ENCODE peak calls at places on chromosomes 13 and 19, in eight cellular contexts. A is breast epithelium, S is Calu3, O is stomach, K is dorsolateral prefrontal cortex, Q is foreskin fibroblast, X is fibroblast of mammary gland, C is progenitor cell of endocrine pancreas. E is an unnamed sample.

GRCh38 chr13:106302011-106302410 is 233.5 kb downstream of the EFNB2 start:
- DNase-seq in Q (no peak), A (no peak), C (no peak), X (no peak), S (no peak), O (no peak), K (no peak), E (no peak)

GRCh38 chr13:50678464-50679162 is 164.9 kb downstream of the DLEU7 start:
- DNase-seq in Q (peak), C (no peak), O (no peak), A (no peak), X (peak), S (peak), K (no peak), E (no peak)

GRCh38 chr19:43738780-43739211 is 16.0 kb downstream of the SMG9 start:
- DNase-seq in O (peak), X (no peak), C (no peak), K (no peak), Q (no peak), S (no peak), A (no peak), E (no peak)

GRCh38 chr13:59413121-59413520 is 750.6 kb downstream of the DIAPH3 start:
- DNase-seq in O (no peak), K (no peak), A (no peak), Q (no peak), X (no peak), S (peak), C (no peak), E (no peak)

GRCh38 chr19:45676851-45677263 is 8.8 kb downstream of the GIPR start:
- DNase-seq in A (peak), Q (no peak), X (no peak), O (peak), C (no peak), S (peak), K (no peak), E (no peak)

GRCh38 chr19:46529622-46530451 is 34.2 kb upstream of the PNMA8B start:
- DNase-seq in C (peak), S (peak), O (peak), A (peak), Q (peak), X (peak), K (peak), E (peak)

GRCh38 chr13:51269039-51269438 is 46.8 kb downstream of the FAM124A start:
- DNase-seq in S (no peak), Q (peak), C (no peak), O (no peak), K (no peak), A (no peak), X (peak), E (no peak)

GRCh38 chr13:97391201-97391600 is 42.8 kb upstream of the RAP2A start:
- DNase-seq in K (no peak), C (no peak), O (no peak), Q (no peak), A (no peak), S (no peak), X (no peak), E (no peak)

GRCh38 chr19:17966497-17967257 is at the start of gene KCNN1:
- DNase-seq in Q (no peak), A (no peak), X (no peak), S (no peak), O (no peak), K (no peak), C (peak), E (peak)

GRCh38 chr19:23558541-23558940 is 128.5 kb downstream of the ZNF675 start:
- DNase-seq in C (no peak), S (no peak), K (no peak), Q (no peak), O (no peak), A (no peak), X (no peak), E (no peak)

GRCh38 chr19:33387351-33388230 is 14.1 kb downstream of the CEBPG start:
- DNase-seq in Q (no peak), A (no peak), C (no peak), S (no peak), K (no peak), X (no peak), O (no peak), E (no peak)

GRCh38 chr13:40026174-40026585 is 370.7 kb downstream of the COG6 start:
- DNase-seq in X (peak), S (no peak), K (no peak), A (no peak), C (no peak), Q (peak), O (no peak), E (no peak)

GRCh38 chr13:39675904-39676303 is 20.4 kb downstream of the COG6 start:
- DNase-seq in Q (no peak), X (no peak), O (no peak), A (no peak), S (no peak), C (no peak), K (no peak), E (no peak)

GRCh38 chr13:75486654-75487053 is 4.7 kb upstream of the TBC1D4 start:
- DNase-seq in K (no peak), O (no peak), C (no peak), Q (no peak), X (no peak), A (no peak), S (no peak), E (no peak)

GRCh38 chr13:54029226-54029625 is 1000.6 kb downstream of the OLFM4 start:
- DNase-seq in X (no peak), O (no peak), A (no peak), K (no peak), C (no peak), Q (no peak), S (no peak), E (no peak)

GRCh38 chr13:89061821-89062220 is 1390.7 kb downstream of the SLITRK5 start:
- DNase-seq in C (no peak), A (no peak), O (no peak), X (no peak), Q (no peak), K (peak), S (no peak), E (no peak)

GRCh38 chr13:37748913-37749312 is 120.7 kb downstream of the TRPC4 start:
- DNase-seq in O (no peak), S (no peak), C (no peak), Q (no peak), K (no peak), A (no peak), X (no peak), E (no peak)

GRCh38 chr19:18063463-18063862 is 23.3 kb downstream of the IL12RB1 start:
- DNase-seq in O (no peak), K (no peak), Q (no peak), A (no peak), S (no peak), C (peak), X (no peak), E (peak)

GRCh38 chr13:45367995-45368394 is 27.0 kb upstream of the TPT1 start:
- DNase-seq in C (no peak), S (peak), O (no peak), A (no peak), K (no peak), Q (no peak), X (no peak), E (no peak)

GRCh38 chr13:31798189-31798588 is 58.9 kb downstream of the RXFP2 start:
- DNase-seq in A (no peak), O (no peak), X (no peak), Q (no peak), K (no peak), S (no peak), C (no peak), E (no peak)

GRCh38 chr13:93298741-93299140 is 72.1 kb downstream of the GPC6 start:
- DNase-seq in O (no peak), S (no peak), X (peak), K (no peak), Q (peak), C (no peak), A (no peak), E (no peak)

GRCh38 chr13:47188802-47189201 is 291.9 kb upstream of the HTR2A start:
- DNase-seq in C (no peak), O (no peak), S (no peak), A (no peak), K (no peak), X (peak), Q (peak), E (no peak)

GRCh38 chr19:5086232-5086631 is 117.3 kb downstream of the KDM4B start:
- DNase-seq in S (no peak), X (no peak), A (no peak), O (no peak), Q (no peak), K (no peak), C (no peak), E (no peak)

GRCh38 chr19:12825259-12826131 is 8.9 kb downstream of the RTBDN start:
- DNase-seq in O (peak), A (no peak), C (peak), S (peak), K (no peak), Q (no peak), X (no peak), E (peak)

GRCh38 chr13:40813662-40814454 is 24.4 kb downstream of the SLC25A15 start:
- DNase-seq in X (peak), Q (peak), O (no peak), K (no peak), C (no peak), A (no peak), S (no peak), E (no peak)

GRCh38 chr13:113654591-113655357 is 3.2 kb downstream of the ATP4B start:
- DNase-seq in Q (no peak), S (no peak), A (no peak), C (no peak), O (peak), K (peak), X (no peak), E (no peak)

GRCh38 chr13:47094734-47095434 is 198.0 kb upstream of the HTR2A start:
- DNase-seq in X (no peak), A (no peak), C (no peak), K (no peak), O (no peak), S (no peak), Q (no peak), E (no peak)

GRCh38 chr13:23325191-23325590 is 108.3 kb downstream of the SACS start:
- DNase-seq in S (no peak), K (no peak), O (no peak), Q (no peak), C (no peak), X (no peak), A (no peak), E (no peak)

GRCh38 chr13:23320926-23321533 is 112.5 kb downstream of the SACS start:
- DNase-seq in X (no peak), C (no peak), Q (no peak), A (no peak), K (no peak), O (no peak), S (no peak), E (no peak)

GRCh38 chr13:23321534-23322241 is 111.8 kb downstream of the SACS start:
- DNase-seq in C (no peak), A (no peak), K (peak), Q (peak), X (peak), O (no peak), S (peak), E (no peak)

GRCh38 chr13:23322353-23323336 is 110.9 kb downstream of the SACS start:
- DNase-seq in A (no peak), K (no peak), Q (no peak), X (no peak), C (no peak), S (no peak), O (no peak), E (no peak)

GRCh38 chr13:23323946-23324709 is 109.4 kb downstream of the SACS start:
- DNase-seq in K (peak), C (no peak), A (no peak), Q (peak), O (no peak), S (no peak), X (no peak), E (no peak)
- TF ChIP-seq CTCF in K (no peak), C (no peak), A (no peak), Q (no peak), O (no peak), S (no peak), X (no peak), E (no peak)

GRCh38 chr19:38734426-38735256 is 9.6 kb downstream of the CAPN12 start:
- DNase-seq in Q (no peak), C (no peak), A (peak), X (no peak), S (peak), K (no peak), O (peak), E (no peak)

GRCh38 chr19:38737297-38737865 is 6.9 kb downstream of the CAPN12 start:
- DNase-seq in O (no peak), S (no peak), C (no peak), Q (no peak), X (no peak), A (no peak), K (peak), E (no peak)

GRCh38 chr19:38735257-38735686 is 9.0 kb downstream of the CAPN12 start:
- DNase-seq in O (peak), X (no peak), S (peak), A (peak), C (peak), Q (no peak), K (no peak), E (peak)

GRCh38 chr19:38736413-38737280 is 7.6 kb downstream of the CAPN12 start:
- DNase-seq in X (peak), A (peak), Q (peak), K (no peak), O (peak), C (peak), S (peak), E (peak)

DNA sequence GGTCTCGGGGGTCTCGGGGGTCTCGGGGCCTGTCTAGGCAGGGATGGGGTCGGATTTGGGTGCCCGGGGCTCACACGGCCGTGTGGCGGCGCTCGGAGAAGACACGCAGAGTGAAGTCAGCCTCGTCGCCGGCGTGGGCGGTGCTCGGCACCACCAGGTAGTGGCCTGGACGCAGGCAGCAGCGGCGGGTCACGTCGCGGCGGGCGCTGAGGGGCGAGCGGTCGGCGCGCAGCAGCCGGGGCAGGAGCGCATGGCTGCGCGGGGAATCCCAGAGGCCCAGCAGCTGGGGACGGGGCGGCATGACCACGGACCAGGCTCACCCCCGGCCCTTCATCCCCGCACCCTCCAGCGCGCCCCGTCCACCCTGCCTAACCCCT is 8.2 kb downstream of the CAPN12 start:
- DNase-seq in X (peak), O (peak), C (no peak), K (no peak), A (peak), Q (no peak), S (peak), E (peak)
- TF ChIP-seq CTCF in X (no peak), O (no peak), C (no peak), K (no peak), A (no peak), Q (no peak), S (no peak), E (no peak)

GRCh38 chr13:30268673-30269072 is 38.7 kb downstream of the KATNAL1 start:
- DNase-seq in C (no peak), S (no peak), X (no peak), A (no peak), O (no peak), K (no peak), Q (no peak), E (no peak)

DNA sequence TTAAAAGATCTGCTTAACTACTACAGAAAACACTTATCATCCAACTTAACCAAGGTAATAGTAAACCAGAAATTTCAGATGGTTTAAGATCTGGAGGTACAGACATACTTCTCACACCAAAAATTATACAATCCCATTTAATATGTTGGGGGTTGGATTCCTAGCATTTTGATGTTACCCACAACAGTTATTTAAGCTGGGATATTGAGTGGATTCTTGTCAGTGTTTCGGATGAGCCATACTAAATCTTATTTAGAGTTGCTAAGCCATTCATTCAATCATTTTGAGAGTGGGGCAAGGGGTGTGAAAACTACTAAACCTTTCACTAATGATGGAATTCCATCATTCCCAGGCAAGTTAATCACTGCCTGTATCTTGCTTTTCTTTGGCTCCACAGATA is 40.6 kb downstream of the KATNAL1 start:
- DNase-seq in C (no peak), S (no peak), K (no peak), X (no peak), A (no peak), O (no peak), Q (no peak), E (no peak)
- TF ChIP-seq CTCF in C (no peak), S (no peak), K (no peak), X (no peak), A (no peak), O (no peak), Q (no peak), E (no peak)

GRCh38 chr13:29589967-29590366 is 5.5 kb downstream of the SLC7A1 start:
- DNase-seq in K (no peak), S (no peak), Q (no peak), A (no peak), X (no peak), O (no peak), C (no peak), E (no peak)
- TF ChIP-seq CTCF in K (no peak), S (no peak), Q (no peak), A (no peak), X (no peak), O (no peak), C (peak), E (no peak)

GRCh38 chr13:27789495-27790303 is 2.6 kb upstream of the GSX1 start:
- DNase-seq in O (no peak), Q (no peak), X (no peak), C (no peak), S (peak), A (no peak), K (no peak), E (peak)
- TF ChIP-seq CTCF in O (no peak), Q (no peak), X (no peak), C (no peak), S (no peak), A (no peak), K (no peak), E (no peak)

GRCh38 chr19:15479391-15480345 is at the start of gene PGLYRP2:
- DNase-seq in Q (peak), O (peak), A (peak), X (no peak), C (no peak), K (peak), S (peak), E (no peak)
- TF ChIP-seq CTCF in Q (no peak), O (no peak), A (peak), X (no peak), C (no peak), K (peak), S (no peak), E (no peak)

GRCh38 chr19:15251749-15252397 is 19.6 kb upstream of the EPHX3 start:
- DNase-seq in Q (peak), O (peak), C (peak), A (peak), K (no peak), S (peak), X (peak), E (peak)
- TF ChIP-seq CTCF in Q (peak), O (no peak), C (peak), A (peak), K (peak), S (no peak), X (peak), E (peak)

GRCh38 chr19:15279326-15279904 is 47.2 kb upstream of the EPHX3 start:
- DNase-seq in Q (no peak), X (no peak), A (no peak), C (no peak), O (no peak), K (no peak), S (no peak), E (no peak)

GRCh38 chr19:15280048-15280725 is 47.9 kb upstream of the EPHX3 start:
- DNase-seq in A (no peak), K (no peak), S (no peak), C (no peak), Q (peak), O (no peak), X (no peak), E (no peak)

GRCh38 chr19:15282311-15282705 is 50.0 kb downstream of the BRD4 start:
- DNase-seq in O (no peak), A (no peak), X (no peak), Q (no peak), C (no peak), S (no peak), K (no peak), E (no peak)

GRCh38 chr19:15283141-15283885 is 49.0 kb downstream of the BRD4 start:
- DNase-seq in K (peak), S (no peak), X (peak), A (no peak), C (no peak), Q (no peak), O (no peak), E (no peak)

DNA sequence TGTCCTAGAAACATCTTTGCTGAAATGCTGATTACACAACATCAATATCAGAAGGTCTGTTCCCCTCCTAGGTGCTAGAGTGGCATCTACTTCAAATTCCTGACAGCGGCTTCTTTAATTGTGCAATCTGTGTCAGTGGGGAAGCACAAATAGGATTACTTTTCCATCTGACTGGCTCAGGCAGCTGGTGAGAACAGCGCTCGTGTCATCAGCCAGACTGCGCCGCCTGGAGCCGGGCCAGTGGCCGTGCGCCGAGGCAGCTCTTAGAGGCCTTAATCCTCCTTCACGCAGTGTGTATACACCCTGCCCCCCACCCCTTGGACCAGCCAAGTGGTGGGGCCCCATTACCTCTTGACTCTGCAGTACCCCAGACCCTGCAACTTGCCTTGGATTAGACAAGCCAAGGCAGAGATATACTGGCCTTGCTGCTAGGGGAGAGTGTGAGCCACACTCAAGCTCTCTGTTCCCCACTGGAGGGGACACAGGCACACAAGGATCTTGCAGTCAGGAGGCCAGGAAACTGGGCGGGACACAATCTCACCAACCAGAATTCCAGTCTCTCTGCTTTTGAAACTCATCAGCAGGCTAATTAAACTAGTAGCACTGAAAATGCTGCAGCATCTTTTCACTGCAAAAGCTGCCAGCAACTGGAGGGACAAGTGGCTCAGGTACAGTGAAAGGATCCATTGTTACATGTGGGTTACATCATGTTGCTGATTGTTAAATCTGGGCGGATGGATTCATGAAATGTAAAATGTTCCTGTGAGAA is 48.9 kb upstream of the EPHX3 start:
- DNase-seq in O (peak), K (peak), S (peak), A (peak), X (peak), C (no peak), Q (peak), E (no peak)
- TF ChIP-seq CTCF in O (no peak), K (peak), S (no peak), A (no peak), X (peak), C (no peak), Q (peak), E (no peak)

GRCh38 chr19:1768248-1768647 is 14.9 kb downstream of the ONECUT3 start:
- DNase-seq in Q (no peak), X (peak), S (no peak), K (no peak), A (no peak), C (peak), O (no peak), E (peak)
- TF ChIP-seq CTCF in Q (peak), X (no peak), S (no peak), K (no peak), A (no peak), C (peak), O (no peak), E (peak)